ENCODE peak calls at places on chromosomes 2 and 18, in four cellular contexts. E is SK-N-SH, N is K562, A is HepG2. R is an unnamed sample.

GRCh38 chr2:162989507-162989906 is 150.9 kb upstream of the KCNH7 start:
- DNase-seq in E (no peak), N (no peak), A (no peak), R (no peak)

GRCh38 chr18:45998244-45998643 is 31.1 kb upstream of the EPG5 start:
- DNase-seq in E (no peak), N (peak), A (no peak), R (no peak)

GRCh38 chr2:218030409-218031195 is 27.8 kb upstream of the TNS1 start:
- DNase-seq in E (no peak), N (no peak), A (no peak), R (no peak)

GRCh38 chr2:237892936-237893595 is 33.6 kb downstream of the RAMP1 start:
- DNase-seq in E (no peak), N (no peak), A (no peak), R (no peak)

GRCh38 chr2:204108301-204108700 is 171.7 kb downstream of the ICOS start:
- DNase-seq in E (peak), N (peak), A (peak), R (peak)

GRCh38 chr2:218953366-218953954 is 6.0 kb upstream of the CDK5R2 start:
- DNase-seq in E (no peak), N (no peak), A (no peak), R (peak)

GRCh38 chr2:31327505-31327904 is 87.0 kb downstream of the XDH start:
- DNase-seq in E (no peak), N (no peak), A (no peak), R (no peak)

GRCh38 chr2:236014408-236015131 is 153.6 kb downstream of the GBX2 start:
- DNase-seq in E (no peak), N (no peak), A (no peak), R (peak)

GRCh38 chr18:13271512-13271911 is 53.0 kb downstream of the LDLRAD4 start:
- DNase-seq in E (no peak), N (no peak), A (peak), R (no peak)

GRCh38 chr2:27270680-27271079 is 4.6 kb upstream of the DNAJC5G start:
- DNase-seq in E (no peak), N (no peak), A (no peak), R (no peak)

GRCh38 chr2:71148506-71149063 is 18.2 kb downstream of the MPHOSPH10 start:
- DNase-seq in E (no peak), N (no peak), A (no peak), R (no peak)

GRCh38 chr2:64374686-64375085 is 79.3 kb upstream of the LGALSL start:
- DNase-seq in E (no peak), N (no peak), A (no peak), R (no peak)

GRCh38 chr2:126949775-126950174 is 51.1 kb downstream of the TEX51 start:
- DNase-seq in E (no peak), N (no peak), A (no peak), R (no peak)

GRCh38 chr18:48188609-48189008 is 220.6 kb downstream of the ZBTB7C start:
- DNase-seq in E (no peak), N (no peak), A (no peak), R (no peak)

GRCh38 chr2:86301711-86302202 is 35.7 kb downstream of the REEP1 start:
- DNase-seq in E (no peak), N (no peak), A (no peak), R (no peak)

GRCh38 chr2:119764832-119765231 is 5.1 kb downstream of the PTPN4 start:
- DNase-seq in E (no peak), N (no peak), A (peak), R (no peak)

GRCh38 chr2:227789803-227790202 is 23.8 kb upstream of the CCL20 start:
- DNase-seq in E (no peak), N (no peak), A (no peak), R (no peak)

GRCh38 chr18:58431215-58431614 is 197.7 kb downstream of the ALPK2 start:
- DNase-seq in E (no peak), N (no peak), A (no peak), R (no peak)

GRCh38 chr18:32896781-32897547 is 124.1 kb upstream of the KLHL14 start:
- DNase-seq in E (no peak), N (no peak), A (no peak), R (no peak)

GRCh38 chr2:184971669-184972068 is 373.3 kb downstream of the ZNF804A start:
- DNase-seq in E (no peak), N (no peak), A (no peak), R (no peak)

GRCh38 chr18:55195863-55196262 is 236.6 kb upstream of the CCDC68 start:
- DNase-seq in E (no peak), N (no peak), A (no peak), R (no peak)

GRCh38 chr2:234003972-234004617 is 46.4 kb upstream of the SPP2 start:
- DNase-seq in E (no peak), N (no peak), A (no peak), R (no peak)

GRCh38 chr2:26709323-26710110 is 17.0 kb downstream of the KCNK3 start:
- DNase-seq in E (no peak), N (no peak), A (no peak), R (no peak)

DNA sequence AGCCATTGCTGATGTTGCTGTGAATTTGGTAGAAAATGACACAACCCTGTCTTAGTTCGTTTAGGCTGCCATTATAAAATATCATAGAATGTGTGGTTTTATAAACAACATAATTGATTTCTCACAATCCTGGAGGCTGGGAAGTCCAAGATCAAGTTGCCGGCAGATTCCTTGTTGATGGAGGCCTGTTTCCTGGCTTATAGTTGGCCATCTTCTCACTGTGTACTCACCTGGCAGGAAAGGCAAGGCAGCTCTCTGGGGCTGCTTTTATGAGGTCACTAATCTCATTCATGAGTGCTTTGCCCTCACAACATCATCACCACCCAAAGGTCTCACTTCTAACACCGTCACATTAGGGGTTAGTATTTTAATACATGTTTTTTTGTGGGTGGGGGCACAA is 58.4 kb downstream of the PHLPP1 start:
- DNase-seq in E (no peak), N (no peak), A (no peak), R (no peak)
- TF ChIP-seq FOXJ3 in E (no peak), N (no peak), A (no peak), R (no peak)

DNA sequence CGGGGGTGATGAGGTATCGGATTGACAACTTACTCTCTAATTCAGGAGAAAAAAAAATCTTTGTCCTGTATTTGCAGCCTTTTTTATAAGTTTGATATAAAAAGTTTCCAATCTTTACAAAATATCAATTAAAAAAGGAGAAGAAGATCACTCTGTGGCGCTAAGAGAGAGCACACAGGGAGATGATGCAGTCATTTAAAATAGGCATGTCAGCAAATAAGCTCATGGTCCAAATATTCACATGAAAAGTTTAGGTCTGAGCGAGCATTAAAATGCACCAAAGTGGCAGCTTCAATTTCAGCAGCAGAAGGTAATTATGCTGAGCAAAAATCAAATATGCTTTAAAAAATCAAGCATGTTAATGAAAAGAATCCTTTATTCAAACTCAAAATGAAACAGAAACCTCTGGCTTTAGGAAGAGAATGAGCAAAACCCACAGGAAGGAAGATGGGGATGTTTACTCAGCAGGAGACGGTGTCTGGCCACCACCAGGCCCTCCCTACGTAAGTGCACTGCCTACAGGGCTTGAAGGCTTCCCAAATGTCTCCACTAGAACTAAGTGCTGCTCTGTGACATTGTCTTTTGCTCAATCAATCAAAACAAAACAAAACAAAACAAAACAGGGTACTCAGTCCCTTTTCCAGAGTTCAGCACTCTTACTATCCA is 120.5 kb downstream of the L3MBTL4 start:
- DNase-seq in E (no peak), N (no peak), A (no peak), R (no peak)
- TF ChIP-seq FOXJ3 in E (no peak), N (no peak), A (no peak), R (no peak)

GRCh38 chr2:149329470-149330126 is 789 bp upstream of the LYPD6 start:
- DNase-seq in E (peak), N (no peak), A (peak), R (peak)
- TF ChIP-seq FOXJ3 in E (no peak), N (no peak), A (no peak), R (no peak)

DNA sequence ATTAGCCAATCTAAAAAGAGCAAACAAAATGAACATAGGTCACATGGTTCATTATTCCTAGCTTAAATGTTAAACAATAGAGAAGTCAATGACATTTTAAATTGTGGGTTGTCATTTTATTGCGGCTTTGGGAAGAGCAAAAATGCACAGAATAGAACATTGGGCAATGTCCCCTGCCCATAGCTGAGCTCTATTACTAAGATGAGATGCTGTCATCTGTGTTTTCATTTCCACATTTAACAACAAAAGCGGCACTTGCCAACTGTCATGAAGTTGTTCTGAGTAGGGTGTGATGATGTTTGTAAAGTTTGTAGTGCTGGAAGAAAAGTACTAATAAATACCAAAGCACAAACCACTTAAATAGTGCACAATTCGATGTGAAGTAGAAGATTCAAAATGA is 3.1 kb upstream of the VAPA start:
- DNase-seq in E (no peak), N (no peak), A (no peak), R (no peak)
- TF ChIP-seq FOXJ3 in E (no peak), N (no peak), A (no peak), R (no peak)

R was measured in WTC11.